ENCODE peak calls at places on chromosomes 6 and 20, in eight cellular contexts. Y is OCI-LY7, X is IMR-90, S is lower lobe of right lung, A is pancreas, B is psoas muscle, H is transverse colon, K is endothelial cell of umbilical vein. R is an unnamed sample. For H3K4me1, the result is how much of the 10 kb centered on the place peaks cover.

GRCh38 chr20:58650181-58650775 is 805 bp upstream of the STX16 start:
- DNase-seq in B (no peak), A (peak), H (no peak), X (no peak), S (peak), K (no peak), Y (no peak), R (no peak)

GRCh38 chr6:151082079-151082478 is 157.7 kb upstream of the AKAP12 start:
- DNase-seq in H (no peak), X (no peak), S (no peak), Y (no peak), B (no peak), K (no peak), A (no peak), R (no peak)

GRCh38 chr6:84466521-84466920 is 239.1 kb upstream of the CEP162 start:
- DNase-seq in K (peak), X (peak), S (no peak), Y (no peak), H (no peak), B (no peak), A (no peak), R (no peak)

GRCh38 chr20:10475225-10475624 is 40.1 kb downstream of the SLX4IP start:
- DNase-seq in S (no peak), K (no peak), B (no peak), X (no peak), H (no peak), A (no peak), Y (no peak), R (no peak)

GRCh38 chr6:159168536-159169192 is 536 bp upstream of the FNDC1 start:
- DNase-seq in Y (no peak), K (peak), X (peak), A (no peak), H (peak), B (peak), S (peak), R (peak)

GRCh38 chr20:19673575-19673974 is 84.5 kb upstream of the RIN2 start:
- DNase-seq in K (no peak), S (no peak), A (no peak), Y (no peak), B (no peak), H (no peak), X (no peak), R (no peak)

GRCh38 chr6:156698239-156699016 is 78.8 kb upstream of the ARID1B start:
- DNase-seq in X (no peak), Y (peak), H (peak), K (no peak), S (no peak), A (no peak), B (no peak), R (no peak)

GRCh38 chr6:126914172-126914571 is 204.3 kb upstream of the RSPO3 start:
- DNase-seq in S (no peak), H (no peak), X (no peak), B (no peak), A (no peak), K (no peak), Y (no peak), R (no peak)

DNA sequence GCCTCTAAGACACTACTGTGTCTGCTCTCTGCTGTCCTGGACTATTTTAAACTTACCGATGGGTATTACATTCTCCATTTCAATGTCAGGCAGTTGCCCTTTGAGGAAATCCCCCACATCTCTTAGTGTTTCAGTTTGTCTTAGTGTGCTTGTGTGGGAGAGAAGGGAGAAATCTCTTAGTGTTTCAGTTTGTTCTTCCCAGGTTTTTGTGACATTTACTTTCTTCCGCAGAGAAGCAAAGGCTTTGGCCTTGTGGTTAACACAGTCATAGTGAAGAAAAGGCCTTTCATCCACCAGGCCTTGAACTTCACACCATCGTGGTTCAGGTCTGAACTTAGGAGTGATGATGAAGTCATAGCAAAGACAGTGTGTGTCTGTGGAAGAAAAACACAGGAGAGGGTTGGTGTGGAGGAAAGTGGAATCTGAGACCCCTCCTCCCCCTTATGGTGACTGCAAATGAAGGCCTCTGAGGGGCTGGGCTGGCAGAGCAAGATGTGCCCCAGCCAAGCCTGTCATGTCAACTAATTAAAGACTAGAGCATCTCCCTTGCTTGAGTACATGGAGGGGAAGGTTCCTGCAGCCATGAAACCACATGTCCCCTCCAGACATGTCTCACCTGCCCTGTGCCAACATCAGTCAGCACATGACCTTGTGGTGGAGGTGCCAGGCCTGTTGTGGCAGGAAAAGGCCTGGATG is 23.9 kb downstream of the RAET1L start:
- DNase-seq in X (no peak), Y (no peak), S (no peak), H (no peak), A (no peak), K (no peak), B (no peak), R (no peak)
- TF ChIP-seq CTCF in X (no peak), Y (no peak), S (no peak), H (no peak), A (no peak), K (no peak), B (no peak), R (no peak)

GRCh38 chr20:41693136-41693979 is 75.2 kb upstream of the CHD6 start:
- DNase-seq in K (peak), A (peak), H (peak), X (peak), B (peak), Y (peak), S (peak), R (peak)
- H3K4me1 ChIP-seq in K (under half), A (under half), H (under half), X (under half), B (under half), Y (under half), S (under half), R (under half)

GRCh38 chr6:36780517-36781210 is 58.6 kb downstream of the CPNE5 start:
- DNase-seq in K (no peak), S (peak), X (no peak), A (peak), H (no peak), Y (peak), B (no peak), R (no peak)

GRCh38 chr6:36781669-36782068 is 57.6 kb downstream of the CPNE5 start:
- DNase-seq in H (no peak), Y (no peak), S (no peak), A (no peak), X (no peak), B (no peak), K (no peak), R (no peak)

GRCh38 chr6:36776167-36776566 is 63.1 kb downstream of the CPNE5 start:
- DNase-seq in Y (no peak), K (no peak), X (no peak), A (no peak), H (no peak), S (no peak), B (no peak), R (no peak)

GRCh38 chr6:36779227-36779626 is 60.0 kb downstream of the CPNE5 start:
- DNase-seq in A (no peak), Y (no peak), S (no peak), B (no peak), K (no peak), X (no peak), H (no peak), R (no peak)

DNA sequence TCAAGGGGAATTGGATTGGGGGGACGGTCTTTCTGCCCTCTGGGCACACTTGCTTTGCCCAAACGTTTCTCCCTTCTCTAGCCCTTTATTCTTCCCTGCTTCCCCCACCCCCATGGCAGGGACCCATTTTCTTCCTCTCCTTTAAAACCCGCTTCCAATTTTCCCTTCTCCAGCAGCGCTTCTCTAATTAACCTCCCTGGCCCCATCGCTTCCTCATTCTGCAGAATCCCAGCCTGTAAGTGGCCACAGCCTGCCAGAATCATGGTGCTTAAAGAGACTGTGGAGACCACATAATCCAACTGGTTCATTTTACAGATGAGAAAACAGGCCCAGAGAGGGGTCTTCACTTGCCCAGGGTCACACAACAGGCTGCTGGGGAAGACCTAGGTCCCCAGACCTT is 61.4 kb downstream of the CPNE5 start:
- DNase-seq in X (no peak), H (no peak), Y (no peak), S (no peak), B (no peak), K (no peak), A (no peak), R (no peak)
- H3K4me3 ChIP-seq in X (no peak), H (no peak), Y (no peak), S (no peak), B (no peak), K (no peak), A (no peak), R (no peak)

GRCh38 chr6:132218063-132218696 is 183.1 kb downstream of the MOXD1 start:
- DNase-seq in A (no peak), H (no peak), B (no peak), X (peak), Y (peak), S (no peak), K (peak), R (no peak)
- TF ChIP-seq CTCF in A (peak), H (peak), B (peak), X (peak), Y (peak), S (peak), K (peak), R (peak)

GRCh38 chr6:7151381-7151780 is 43.6 kb downstream of the RREB1 start:
- DNase-seq in Y (no peak), H (no peak), S (no peak), X (no peak), A (no peak), B (no peak), K (no peak), R (no peak)
- H3K4me1 ChIP-seq in Y (under half), H (under half), S (half or more), X (under half), A (half or more), B (half or more), K (under half), R (under half)

GRCh38 chr6:33583591-33584155 is 3.6 kb upstream of the BAK1 start:
- DNase-seq in H (no peak), K (no peak), X (no peak), Y (no peak), A (no peak), B (no peak), S (no peak), R (no peak)

GRCh38 chr6:33585403-33586107 is 5.5 kb upstream of the BAK1 start:
- DNase-seq in X (peak), A (peak), H (peak), S (peak), B (peak), Y (peak), K (peak), R (peak)

GRCh38 chr6:33587529-33588215 is 7.6 kb upstream of the BAK1 start:
- DNase-seq in A (no peak), B (no peak), K (no peak), H (no peak), S (no peak), X (no peak), Y (no peak), R (no peak)

GRCh38 chr6:33584700-33585402 is 4.8 kb upstream of the BAK1 start:
- DNase-seq in Y (no peak), S (no peak), H (no peak), B (no peak), X (no peak), K (no peak), A (no peak), R (no peak)

DNA sequence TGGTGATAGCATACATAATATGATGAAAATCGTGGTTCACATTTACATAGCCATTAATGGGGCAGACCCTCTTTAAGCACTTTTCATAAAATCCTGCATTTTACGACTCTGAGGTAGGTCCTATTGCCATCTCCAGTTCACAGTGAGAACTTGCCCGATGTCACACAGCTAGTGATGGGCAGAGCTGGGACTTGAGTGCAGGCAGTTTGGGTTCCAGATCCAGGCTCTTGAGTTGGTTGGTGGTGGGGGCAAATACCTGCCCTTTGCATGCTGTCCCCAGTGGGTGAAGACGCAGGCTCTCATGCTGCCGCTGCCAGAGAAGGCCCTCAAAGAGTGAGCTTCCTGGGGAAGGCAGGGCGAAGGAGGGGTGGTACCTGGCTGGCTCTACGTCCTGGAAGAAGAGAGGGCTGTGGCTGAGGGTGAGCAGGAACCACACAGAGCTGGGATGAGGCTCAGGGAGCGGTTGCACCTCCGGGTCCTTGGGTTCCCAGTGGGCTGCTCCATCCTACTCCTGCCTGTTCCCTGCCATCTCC is 6.1 kb upstream of the BAK1 start:
- DNase-seq in X (no peak), K (no peak), B (no peak), S (no peak), H (no peak), Y (no peak), A (no peak), R (no peak)
- H3K4me3 ChIP-seq in X (no peak), K (no peak), B (peak), S (no peak), H (no peak), Y (peak), A (no peak), R (no peak)

R was measured in tibial artery.